ENCODE peak calls at places on chromosomes 12 and 14, in seven cellular contexts. Y, N, E, M, J, W and K are unnamed samples.

GRCh38 chr12:104746689-104747088 is 211.4 kb downstream of the SLC41A2 start:
- DNase-seq in Y (no peak), N (no peak), E (no peak), M (no peak), J (no peak), W (no peak), K (no peak)

GRCh38 chr12:71636704-71637115 is 26.9 kb downstream of the ZFC3H1 start:
- DNase-seq in Y (peak; percentile 73), N (no peak), E (peak; percentile 48), M (no peak), J (no peak), W (no peak), K (peak; percentile 72)

GRCh38 chr14:90275820-90276219 is 19.5 kb downstream of the PSMC1 start:
- DNase-seq in Y (no peak), N (no peak), E (no peak), M (no peak), J (no peak), W (no peak), K (no peak)

GRCh38 chr12:100793182-100793581 is 1.4 kb upstream of the ANO4 start:
- DNase-seq in Y (no peak), N (no peak), E (no peak), M (no peak), J (no peak), W (no peak), K (peak; percentile 61)

GRCh38 chr14:104659764-104660523 is 29.5 kb upstream of the INF2 start:
- DNase-seq in Y (peak; percentile 79), N (no peak), E (no peak), M (no peak), J (no peak), W (no peak), K (peak; percentile 18)

GRCh38 chr14:33271891-33272290 is 333.2 kb downstream of the NPAS3 start:
- DNase-seq in Y (no peak), N (no peak), E (no peak), M (no peak), J (no peak), W (no peak), K (no peak)

GRCh38 chr14:72619071-72619710 is 274.7 kb downstream of the DPF3 start:
- DNase-seq in Y (no peak), N (no peak), E (no peak), M (no peak), J (no peak), W (no peak), K (no peak)

GRCh38 chr14:55270832-55271571 is at the start of gene FBXO34:
- DNase-seq in Y (peak; percentile 97), N (peak; percentile 100), E (peak; percentile 89), M (peak; percentile 99), J (peak; percentile 99), W (peak; percentile 99), K (peak; percentile 94)

GRCh38 chr12:29725587-29726320 is 58.0 kb downstream of the TMTC1 start:
- DNase-seq in Y (no peak), N (no peak), E (no peak), M (no peak), J (peak; percentile 75), W (no peak), K (peak; percentile 70)

GRCh38 chr12:68894276-68894855 is 38.6 kb downstream of the CPM start:
- DNase-seq in Y (no peak), N (no peak), E (no peak), M (no peak), J (no peak), W (no peak), K (no peak)

GRCh38 chr12:131688131-131688844 is 22.6 kb upstream of the SFSWAP start:
- DNase-seq in Y (no peak), N (no peak), E (no peak), M (no peak), J (no peak), W (no peak), K (no peak)

GRCh38 chr14:95322646-95323045 is 2.9 kb upstream of the CLMN start:
- DNase-seq in Y (no peak), N (no peak), E (no peak), M (no peak), J (no peak), W (no peak), K (no peak)

GRCh38 chr12:73361156-73361866 is 1089.1 kb downstream of the TRHDE start:
- DNase-seq in Y (no peak), N (no peak), E (no peak), M (no peak), J (no peak), W (no peak), K (no peak)

GRCh38 chr12:20314325-20314724 is 54.0 kb upstream of the PDE3A start:
- DNase-seq in Y (no peak), N (no peak), E (no peak), M (no peak), J (no peak), W (no peak), K (peak; percentile 21)

GRCh38 chr14:94974893-94975292 is 182.4 kb downstream of the DICER1 start:
- DNase-seq in Y (no peak), N (peak; percentile 24), E (no peak), M (no peak), J (no peak), W (no peak), K (no peak)

DNA sequence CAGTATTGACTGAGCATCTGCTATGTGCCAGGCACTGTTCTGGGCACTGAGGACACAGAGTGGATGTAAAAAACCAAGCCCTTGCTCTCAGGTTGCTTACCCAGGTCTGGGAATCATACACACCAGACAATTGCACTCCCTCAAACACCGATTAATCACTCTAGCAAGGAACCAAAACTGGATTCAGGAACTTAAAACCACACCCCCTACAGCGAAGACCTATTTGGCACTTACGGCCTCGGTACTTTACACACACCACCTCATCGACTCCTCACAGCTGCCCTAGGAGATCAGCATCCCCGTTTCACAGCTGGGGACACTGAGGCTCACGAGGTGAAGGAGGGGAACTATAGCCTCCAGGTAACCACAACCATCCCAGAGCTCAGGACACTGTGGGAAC is 1.6 kb downstream of the GLTP start:
- DNase-seq in Y (no peak), N (no peak), E (no peak), M (no peak), J (no peak), W (no peak), K (no peak)
- TF ChIP-seq POLR2A in Y (no peak), N (no peak), E (no peak), M (no peak), J (no peak), W (no peak), K (no peak)

DNA sequence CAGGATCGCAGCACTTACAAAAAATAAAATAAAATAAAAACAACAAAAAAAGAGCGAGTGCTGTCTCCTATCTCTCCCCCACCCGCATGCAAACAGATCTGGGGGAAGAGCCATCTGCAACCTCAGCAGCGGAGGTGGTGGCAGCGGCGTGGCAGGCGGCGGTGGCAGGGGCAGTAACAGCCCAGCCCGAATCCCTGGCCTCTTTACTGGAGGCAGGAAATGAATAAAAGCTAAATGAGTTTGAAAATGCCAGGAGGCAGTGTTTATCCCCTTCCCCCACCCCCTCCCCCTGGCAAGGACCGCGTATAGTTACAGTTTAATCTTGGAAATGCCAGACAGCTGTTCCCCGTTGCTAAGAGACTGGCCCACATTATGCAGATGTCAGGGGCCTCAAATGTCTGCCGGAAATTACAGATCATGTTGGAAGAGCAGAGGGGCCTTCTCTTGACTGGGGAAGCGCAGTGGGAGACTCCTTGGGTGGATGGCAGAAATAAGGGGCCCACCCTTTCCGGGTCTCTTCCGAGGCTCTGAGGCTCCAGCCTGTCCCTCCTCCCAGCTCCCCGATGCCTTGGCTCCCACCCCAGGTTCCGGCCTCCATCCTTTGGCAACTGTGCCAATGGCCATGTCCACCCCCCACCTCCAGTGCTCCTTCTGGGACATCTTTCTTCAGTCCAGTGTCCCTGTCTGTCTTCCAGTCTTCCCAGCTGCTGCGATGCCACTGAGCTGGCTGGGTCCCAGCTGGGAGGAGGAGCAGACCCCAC is 93.8 kb downstream of the LRRC74A start:
- DNase-seq in Y (peak; percentile 30), N (peak; percentile 73), E (no peak), M (no peak), J (peak; percentile 60), W (no peak), K (peak; percentile 88)
- TF ChIP-seq POLR2A in Y (no peak), N (peak; percentile 48), E (no peak), M (no peak), J (no peak), W (no peak), K (peak; percentile 41)

GRCh38 chr14:68402525-68403101 is 390.3 kb downstream of the ZFP36L1 start:
- DNase-seq in Y (no peak), N (no peak), E (no peak), M (no peak), J (no peak), W (no peak), K (no peak)
- TF ChIP-seq POLR2A in Y (no peak), N (no peak), E (no peak), M (no peak), J (no peak), W (no peak), K (no peak)

DNA sequence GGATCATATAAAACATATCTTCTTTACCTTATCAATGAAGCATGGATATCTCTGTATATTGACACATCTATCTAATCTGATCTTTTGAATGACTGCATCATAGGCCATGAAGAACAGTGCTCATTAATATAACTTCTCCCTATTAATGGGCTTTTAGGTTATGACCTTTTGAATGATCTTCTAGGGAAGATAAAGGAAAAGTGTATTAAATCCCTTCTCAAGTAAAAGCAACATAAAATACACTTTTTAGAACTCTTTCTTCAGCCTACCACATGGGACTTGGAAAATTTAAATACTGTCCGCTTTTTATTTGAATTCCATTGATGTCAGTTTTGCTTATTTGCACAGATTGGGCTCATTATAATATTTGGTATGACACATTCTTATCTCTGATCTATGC is 425.4 kb downstream of the MED13L start:
- DNase-seq in Y (no peak), N (no peak), E (no peak), M (no peak), J (no peak), W (no peak), K (no peak)
- TF ChIP-seq POLR2A in Y (no peak), N (no peak), E (no peak), M (no peak), J (no peak), W (no peak), K (no peak)

DNA sequence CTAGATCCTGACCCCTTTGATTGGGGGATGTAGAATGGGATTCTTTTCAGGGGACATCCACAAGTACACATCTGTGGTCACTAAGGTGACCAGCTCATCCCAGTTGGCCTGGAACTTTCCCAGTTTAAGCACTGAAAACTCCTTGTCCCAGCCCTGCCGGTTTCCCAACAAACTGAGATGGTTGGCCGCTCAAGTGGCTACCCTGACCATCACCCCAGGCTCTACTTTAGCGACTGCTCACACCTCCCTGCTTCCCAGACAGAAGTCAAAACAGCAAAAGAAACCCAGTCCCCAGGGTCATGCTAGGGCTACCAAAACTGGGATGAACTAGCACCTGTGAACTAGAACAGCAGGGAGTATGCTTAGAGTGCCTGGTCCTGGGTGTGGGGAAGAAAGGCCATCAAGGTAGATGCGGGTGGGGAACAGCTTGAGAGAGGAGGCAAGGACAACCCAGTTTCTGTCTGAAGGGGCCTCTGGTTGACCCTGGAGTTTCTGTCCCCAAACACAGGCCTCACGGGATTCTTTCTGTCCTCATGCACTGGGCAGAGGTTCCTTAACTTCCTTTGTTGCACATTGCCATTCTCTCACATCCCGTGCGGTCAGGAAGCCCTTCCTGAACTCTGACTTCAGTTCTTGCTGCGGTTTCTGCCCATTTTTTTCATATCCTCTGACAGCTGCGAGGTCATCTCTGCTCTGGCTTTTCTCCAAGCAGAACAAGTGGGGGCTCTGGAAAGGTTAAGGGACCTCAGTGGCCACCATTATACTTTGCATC is 1.6 kb downstream of the LTB4R start:
- DNase-seq in Y (peak; percentile 74), N (no peak), E (no peak), M (no peak), J (peak; percentile 63), W (no peak), K (peak; percentile 22)
- TF ChIP-seq POLR2A in Y (no peak), N (no peak), E (no peak), M (no peak), J (no peak), W (no peak), K (no peak)